ENCODE peak calls at places on chromosomes 11 and 22, in six cellular contexts. One of them, this sample, is unnamed.

GRCh38 chr11:93757924-93758865 is 16.7 kb downstream of the C11orf54 start:
- DNase-seq in mesenchymal stem cell: no peak
- DNase-seq in IMR-90: no peak
- DNase-seq in neuronal stem cell: no peak
- DNase-seq in trophoblast cell: peak
- DNase-seq in H1: no peak
- DNase-seq in this sample: no peak

GRCh38 chr11:7903940-7904339 is 27.1 kb downstream of the OR10A6 start:
- DNase-seq in IMR-90: no peak
- DNase-seq in trophoblast cell: no peak
- DNase-seq in neuronal stem cell: no peak
- DNase-seq in mesenchymal stem cell: no peak
- DNase-seq in H1: no peak
- DNase-seq in this sample: no peak

GRCh38 chr11:20158597-20159257 is 1.5 kb downstream of the DBX1 start:
- DNase-seq in H1: peak
- DNase-seq in IMR-90: peak
- DNase-seq in trophoblast cell: peak
- DNase-seq in mesenchymal stem cell: peak
- DNase-seq in neuronal stem cell: peak
- DNase-seq in this sample: peak

GRCh38 chr11:31422703-31423102 is 53.0 kb downstream of the DNAJC24 start:
- DNase-seq in H1: no peak
- DNase-seq in mesenchymal stem cell: no peak
- DNase-seq in neuronal stem cell: peak
- DNase-seq in trophoblast cell: no peak
- DNase-seq in IMR-90: no peak
- DNase-seq in this sample: no peak

GRCh38 chr11:76172583-76172982 is 33.7 kb downstream of the WNT11 start:
- DNase-seq in IMR-90: no peak
- DNase-seq in trophoblast cell: no peak
- DNase-seq in H1: no peak
- DNase-seq in neuronal stem cell: no peak
- DNase-seq in mesenchymal stem cell: no peak
- DNase-seq in this sample: no peak

GRCh38 chr11:9226514-9226913 is 38.6 kb downstream of the DENND5A start:
- DNase-seq in mesenchymal stem cell: no peak
- DNase-seq in IMR-90: no peak
- DNase-seq in neuronal stem cell: no peak
- DNase-seq in H1: no peak
- DNase-seq in trophoblast cell: no peak
- DNase-seq in this sample: no peak

GRCh38 chr22:38799265-38800002 is 5.5 kb upstream of the DNAL4 start:
- DNase-seq in trophoblast cell: peak
- DNase-seq in neuronal stem cell: no peak
- DNase-seq in H1: no peak
- DNase-seq in IMR-90: peak
- DNase-seq in mesenchymal stem cell: peak
- DNase-seq in this sample: no peak

GRCh38 chr11:4186464-4187054 is 92.0 kb downstream of the RRM1 start:
- DNase-seq in trophoblast cell: no peak
- DNase-seq in mesenchymal stem cell: no peak
- DNase-seq in H1: no peak
- DNase-seq in IMR-90: no peak
- DNase-seq in neuronal stem cell: no peak
- DNase-seq in this sample: no peak

GRCh38 chr11:19872526-19873135 is 160.0 kb downstream of the NAV2 start:
- DNase-seq in IMR-90: no peak
- DNase-seq in trophoblast cell: no peak
- DNase-seq in H1: peak
- DNase-seq in mesenchymal stem cell: no peak
- DNase-seq in neuronal stem cell: no peak
- DNase-seq in this sample: peak

GRCh38 chr22:42892571-42893316 is 35.7 kb upstream of the ARFGAP3 start:
- DNase-seq in neuronal stem cell: no peak
- DNase-seq in IMR-90: no peak
- DNase-seq in mesenchymal stem cell: no peak
- DNase-seq in trophoblast cell: no peak
- DNase-seq in H1: no peak
- DNase-seq in this sample: no peak

GRCh38 chr11:91922846-91923245 is 301.8 kb upstream of the FAT3 start:
- DNase-seq in trophoblast cell: no peak
- DNase-seq in neuronal stem cell: no peak
- DNase-seq in IMR-90: no peak
- DNase-seq in mesenchymal stem cell: no peak
- DNase-seq in H1: no peak
- DNase-seq in this sample: no peak

GRCh38 chr11:923691-924405 is 1.8 kb upstream of the AP2A2 start:
- DNase-seq in H1: no peak
- DNase-seq in trophoblast cell: no peak
- DNase-seq in mesenchymal stem cell: no peak
- DNase-seq in IMR-90: no peak
- DNase-seq in neuronal stem cell: no peak
- DNase-seq in this sample: no peak

GRCh38 chr11:131760191-131760951 is 390.0 kb downstream of the NTM start:
- DNase-seq in H1: peak
- DNase-seq in mesenchymal stem cell: no peak
- DNase-seq in trophoblast cell: no peak
- DNase-seq in neuronal stem cell: no peak
- DNase-seq in IMR-90: peak
- DNase-seq in this sample: peak

GRCh38 chr11:9748361-9748970 is 84.6 kb downstream of the SWAP70 start:
- DNase-seq in IMR-90: peak
- DNase-seq in H1: peak
- DNase-seq in mesenchymal stem cell: peak
- DNase-seq in trophoblast cell: peak
- DNase-seq in neuronal stem cell: no peak
- DNase-seq in this sample: peak

GRCh38 chr11:126307706-126308105 is 3.8 kb downstream of the DCPS start:
- DNase-seq in mesenchymal stem cell: peak
- DNase-seq in neuronal stem cell: no peak
- DNase-seq in IMR-90: peak
- DNase-seq in H1: peak
- DNase-seq in trophoblast cell: no peak
- DNase-seq in this sample: peak

GRCh38 chr22:35777335-35777975 is 59.8 kb downstream of the APOL5 start:
- DNase-seq in trophoblast cell: no peak
- DNase-seq in neuronal stem cell: no peak
- DNase-seq in mesenchymal stem cell: peak
- DNase-seq in H1: no peak
- DNase-seq in IMR-90: peak
- DNase-seq in this sample: no peak
- H4K91ac ChIP-seq in trophoblast cell: no peak
- H4K91ac ChIP-seq in neuronal stem cell: no peak
- H4K91ac ChIP-seq in mesenchymal stem cell: no peak
- H4K91ac ChIP-seq in H1: no peak
- H4K91ac ChIP-seq in IMR-90: peak
- H4K91ac ChIP-seq in this sample: no peak

GRCh38 chr22:37343343-37343742 is 61.0 kb downstream of the CYTH4 start:
- DNase-seq in mesenchymal stem cell: no peak
- DNase-seq in trophoblast cell: no peak
- DNase-seq in IMR-90: no peak
- DNase-seq in H1: no peak
- DNase-seq in neuronal stem cell: no peak
- DNase-seq in this sample: no peak
- H4K91ac ChIP-seq in mesenchymal stem cell: no peak
- H4K91ac ChIP-seq in trophoblast cell: no peak
- H4K91ac ChIP-seq in IMR-90: no peak
- H4K91ac ChIP-seq in H1: peak
- H4K91ac ChIP-seq in neuronal stem cell: no peak
- H4K91ac ChIP-seq in this sample: no peak

GRCh38 chr11:21564813-21565212 is 628.1 kb upstream of the ANO5 start:
- DNase-seq in trophoblast cell: no peak
- DNase-seq in H1: no peak
- DNase-seq in neuronal stem cell: no peak
- DNase-seq in IMR-90: no peak
- DNase-seq in mesenchymal stem cell: no peak
- DNase-seq in this sample: no peak

GRCh38 chr11:21561589-21561988 is 631.3 kb upstream of the ANO5 start:
- DNase-seq in mesenchymal stem cell: no peak
- DNase-seq in trophoblast cell: no peak
- DNase-seq in IMR-90: no peak
- DNase-seq in neuronal stem cell: no peak
- DNase-seq in H1: no peak
- DNase-seq in this sample: no peak

GRCh38 chr11:21564095-21564494 is 628.8 kb upstream of the ANO5 start:
- DNase-seq in neuronal stem cell: no peak
- DNase-seq in H1: no peak
- DNase-seq in trophoblast cell: no peak
- DNase-seq in IMR-90: no peak
- DNase-seq in mesenchymal stem cell: no peak
- DNase-seq in this sample: no peak

GRCh38 chr11:21556936-21557335 is 635.9 kb upstream of the ANO5 start:
- DNase-seq in mesenchymal stem cell: no peak
- DNase-seq in neuronal stem cell: no peak
- DNase-seq in trophoblast cell: no peak
- DNase-seq in IMR-90: no peak
- DNase-seq in H1: no peak
- DNase-seq in this sample: no peak

DNA sequence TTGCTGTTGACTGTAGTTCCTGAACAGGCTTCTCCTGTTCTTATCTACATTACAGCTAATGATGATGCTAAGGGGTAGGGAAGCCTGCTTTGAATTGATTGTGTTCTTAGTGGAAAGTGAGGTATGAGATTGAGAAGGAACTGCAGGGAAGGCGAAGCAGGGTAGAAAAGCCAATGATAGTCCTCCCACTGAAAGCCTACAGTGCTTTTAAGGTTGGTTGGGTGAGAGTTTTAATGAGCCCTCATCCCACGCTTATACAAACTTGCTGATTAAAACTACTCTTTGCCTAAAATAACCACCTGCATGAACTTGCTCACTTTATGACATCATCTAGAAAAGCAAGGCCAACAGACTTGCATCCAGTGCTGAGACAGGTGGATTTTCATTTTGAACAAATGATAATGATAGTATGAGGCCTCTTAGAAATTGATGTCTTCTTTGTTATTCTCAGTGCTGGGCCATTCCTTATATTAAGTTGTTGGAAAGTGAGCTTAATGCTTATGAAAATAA is 632.4 kb upstream of the ANO5 start:
- DNase-seq in neuronal stem cell: no peak
- DNase-seq in trophoblast cell: no peak
- DNase-seq in IMR-90: no peak
- DNase-seq in mesenchymal stem cell: no peak
- DNase-seq in H1: no peak
- DNase-seq in this sample: no peak
- H4K91ac ChIP-seq in neuronal stem cell: no peak
- H4K91ac ChIP-seq in trophoblast cell: no peak
- H4K91ac ChIP-seq in IMR-90: no peak
- H4K91ac ChIP-seq in mesenchymal stem cell: no peak
- H4K91ac ChIP-seq in H1: no peak
- H4K91ac ChIP-seq in this sample: no peak

DNA sequence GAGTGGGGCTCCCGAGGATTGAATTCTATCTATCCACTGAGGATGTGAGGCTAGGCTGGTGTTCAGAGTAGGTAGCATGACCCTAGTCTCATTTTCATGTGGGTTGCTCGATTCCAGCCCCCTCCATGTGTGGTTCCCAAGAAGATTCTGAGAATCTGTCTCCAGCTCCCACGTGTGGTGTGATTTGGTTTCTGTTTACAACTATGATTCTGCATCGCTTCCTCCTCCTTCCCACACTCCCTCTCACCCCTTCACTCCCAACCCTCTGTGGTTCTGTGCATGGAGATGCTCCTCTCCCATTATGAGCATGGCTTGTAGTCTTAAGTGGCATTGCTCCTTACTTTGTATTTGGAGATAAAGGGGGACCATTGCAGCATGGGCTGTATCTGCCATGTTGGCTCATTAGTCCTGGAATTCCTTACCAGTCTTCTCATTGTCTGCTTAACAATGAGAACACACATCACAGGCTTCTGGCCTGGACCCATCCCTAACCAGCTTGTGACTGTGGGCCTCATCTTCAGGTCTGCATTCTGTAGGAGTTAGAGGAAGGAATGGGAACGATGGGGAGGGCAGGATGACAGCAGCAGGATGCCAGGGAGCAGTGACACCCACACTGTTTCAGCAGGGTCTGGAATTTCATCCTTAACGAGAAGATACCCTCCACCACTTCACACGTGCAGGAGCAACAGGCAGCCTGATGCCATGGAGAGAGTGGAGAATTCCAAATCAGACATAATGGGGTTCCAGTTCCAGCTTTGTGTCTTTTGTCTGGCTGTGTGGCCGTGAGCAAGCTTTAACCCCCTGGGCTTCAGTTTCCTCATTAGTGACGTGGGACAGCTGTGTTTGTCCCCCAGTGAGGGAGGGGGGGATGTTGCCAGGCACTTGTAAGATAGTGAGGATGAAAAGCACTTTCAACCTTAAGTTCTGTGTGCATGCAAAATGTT is 86.0 kb downstream of the CCDC81 start:
- DNase-seq in neuronal stem cell: no peak
- DNase-seq in mesenchymal stem cell: peak
- DNase-seq in trophoblast cell: no peak
- DNase-seq in H1: no peak
- DNase-seq in IMR-90: peak
- DNase-seq in this sample: no peak
- H4K91ac ChIP-seq in neuronal stem cell: no peak
- H4K91ac ChIP-seq in mesenchymal stem cell: no peak
- H4K91ac ChIP-seq in trophoblast cell: peak
- H4K91ac ChIP-seq in H1: no peak
- H4K91ac ChIP-seq in IMR-90: peak
- H4K91ac ChIP-seq in this sample: no peak

GRCh38 chr11:98561216-98561615 is 459.5 kb upstream of the CNTN5 start:
- DNase-seq in H1: no peak
- DNase-seq in neuronal stem cell: no peak
- DNase-seq in trophoblast cell: no peak
- DNase-seq in mesenchymal stem cell: no peak
- DNase-seq in IMR-90: no peak
- DNase-seq in this sample: peak
- H4K91ac ChIP-seq in H1: no peak
- H4K91ac ChIP-seq in neuronal stem cell: no peak
- H4K91ac ChIP-seq in trophoblast cell: peak
- H4K91ac ChIP-seq in mesenchymal stem cell: no peak
- H4K91ac ChIP-seq in IMR-90: no peak
- H4K91ac ChIP-seq in this sample: no peak

DNA sequence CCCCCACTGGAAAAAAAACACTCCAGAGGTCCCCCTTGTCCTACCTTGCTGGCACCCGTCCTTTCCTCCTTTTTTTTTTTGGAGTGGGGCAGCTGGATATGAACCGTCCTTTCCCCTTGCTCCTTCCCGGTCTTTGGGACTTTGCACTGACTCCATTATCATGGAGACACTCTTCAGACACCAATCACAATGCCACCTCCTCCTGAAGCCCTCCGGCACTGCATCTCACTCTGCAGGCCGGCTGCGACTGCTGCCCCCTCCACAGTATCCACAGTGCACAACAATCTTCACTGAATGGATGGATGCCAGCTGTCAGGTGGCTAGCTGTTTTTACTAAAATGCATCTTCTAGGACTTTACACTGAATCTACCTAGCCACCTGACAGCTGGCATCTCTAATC is 12.7 kb upstream of the RGL4 start:
- DNase-seq in IMR-90: no peak
- DNase-seq in trophoblast cell: no peak
- DNase-seq in H1: no peak
- DNase-seq in mesenchymal stem cell: no peak
- DNase-seq in neuronal stem cell: no peak
- DNase-seq in this sample: no peak
- H4K91ac ChIP-seq in IMR-90: no peak
- H4K91ac ChIP-seq in trophoblast cell: no peak
- H4K91ac ChIP-seq in H1: no peak
- H4K91ac ChIP-seq in mesenchymal stem cell: no peak
- H4K91ac ChIP-seq in neuronal stem cell: no peak
- H4K91ac ChIP-seq in this sample: no peak

GRCh38 chr11:12362857-12363256 is 14.5 kb upstream of the PARVA start:
- DNase-seq in IMR-90: no peak
- DNase-seq in H1: no peak
- DNase-seq in mesenchymal stem cell: no peak
- DNase-seq in trophoblast cell: no peak
- DNase-seq in neuronal stem cell: no peak
- DNase-seq in this sample: no peak
- H4K91ac ChIP-seq in IMR-90: no peak
- H4K91ac ChIP-seq in H1: no peak
- H4K91ac ChIP-seq in mesenchymal stem cell: no peak
- H4K91ac ChIP-seq in trophoblast cell: no peak
- H4K91ac ChIP-seq in neuronal stem cell: no peak
- H4K91ac ChIP-seq in this sample: no peak

This sample was measured in H9.